ENCODE peak calls at places on chromosome 9, in seven cellular contexts. S is upper lobe of right lung; J is colonic mucosa; N is CD8-positive, alpha-beta memory T cell; L is LoVo; E is RCC 7860; T is neural progenitor cell. O is an unnamed sample.

GRCh38 chr9:110579763-110580255 is 268 bp upstream of the SVEP1 start:
- DNase-seq in J (no peak), S (no peak), N (no peak), T (peak; percentile 69), L (no peak), E (no peak), O (no peak)

GRCh38 chr9:89012294-89013042 is 21.2 kb downstream of the S1PR3 start:
- DNase-seq in E (no peak), J (no peak), N (no peak), S (no peak), T (no peak), L (no peak), O (no peak)

GRCh38 chr9:112554516-112554915 is 67.9 kb downstream of the KIAA1958 start:
- DNase-seq in N (no peak), E (peak; percentile 67), T (no peak), S (no peak), L (no peak), J (no peak), O (no peak)

GRCh38 chr9:128026255-128027165 is 40.6 kb downstream of the NAIF1 start:
- DNase-seq in T (no peak), E (no peak), J (peak; percentile 46), L (no peak), N (peak; percentile 94), S (no peak), O (no peak)

GRCh38 chr9:123448247-123448646 is 92.2 kb downstream of the CRB2 start:
- DNase-seq in J (no peak), N (no peak), T (no peak), L (no peak), S (no peak), E (no peak), O (no peak)

GRCh38 chr9:138098116-138098907 is 220.7 kb downstream of the CACNA1B start:
- DNase-seq in S (peak; percentile 29), L (no peak), N (no peak), E (no peak), J (peak; percentile 6), T (no peak), O (no peak)

GRCh38 chr9:6239048-6239461 is 23.4 kb downstream of the IL33 start:
- DNase-seq in E (no peak), T (no peak), N (no peak), L (peak; percentile 18), S (no peak), J (no peak), O (no peak)

GRCh38 chr9:132018957-132019405 is 60.7 kb downstream of the MED27 start:
- DNase-seq in S (no peak), N (no peak), T (no peak), L (no peak), E (no peak), J (no peak), O (no peak)

GRCh38 chr9:133065070-133065388 is 3.2 kb downstream of the CEL start:
- DNase-seq in L (no peak), N (no peak), T (no peak), E (no peak), J (no peak), S (no peak), O (no peak)

GRCh38 chr9:15293727-15294405 is 13.2 kb downstream of the TTC39B start:
- DNase-seq in S (no peak), N (peak; percentile 64), E (no peak), T (no peak), L (no peak), J (no peak), O (no peak)

GRCh38 chr9:129489838-129490582 is 130.9 kb downstream of the C9orf50 start:
- DNase-seq in E (peak; percentile 20), L (no peak), N (peak; percentile 82), T (no peak), S (no peak), J (no peak), O (peak; percentile 77)

GRCh38 chr9:36676823-36677521 is 104.3 kb downstream of the MELK start:
- DNase-seq in J (no peak), L (no peak), N (no peak), T (no peak), E (no peak), S (no peak), O (no peak)

GRCh38 chr9:10447036-10447435 is 165.8 kb downstream of the PTPRD start:
- DNase-seq in E (no peak), L (no peak), T (no peak), N (no peak), S (no peak), J (no peak), O (no peak)

GRCh38 chr9:104745852-104746251 is 1.6 kb upstream of the NIPSNAP3A start:
- DNase-seq in S (no peak), J (no peak), L (no peak), N (no peak), T (no peak), E (no peak), O (no peak)

GRCh38 chr9:136552117-136552685 is 6.4 kb upstream of the NOTCH1 start:
- DNase-seq in S (no peak), T (no peak), L (no peak), N (no peak), E (no peak), J (no peak), O (peak; percentile 40)

GRCh38 chr9:33198163-33198562 is 31.0 kb upstream of the B4GALT1 start:
- DNase-seq in L (no peak), J (no peak), S (no peak), T (no peak), N (no peak), E (no peak), O (no peak)

GRCh38 chr9:126618200-126618589 is 4.5 kb downstream of the LMX1B start:
- DNase-seq in T (no peak), J (no peak), E (no peak), N (no peak), S (no peak), L (no peak), O (no peak)

GRCh38 chr9:99851028-99851822 is 29.5 kb downstream of the NR4A3 start:
- DNase-seq in S (no peak), E (no peak), L (no peak), T (no peak), N (peak; percentile 41), J (no peak), O (no peak)

GRCh38 chr9:75132244-75132643 is 43.9 kb downstream of the OSTF1 start:
- DNase-seq in T (no peak), S (no peak), E (no peak), J (no peak), L (no peak), N (no peak), O (no peak)